ENCODE peak calls at places on chromosomes 4 and X, in four cellular contexts. M is cardiac muscle cell, B is A673, P is right lobe of liver. E is an unnamed sample. For H3K4me1 and H3K36me3, the result is how much of the 10 kb centered on the place peaks cover.

GRCh38 chr4:121336706-121337105 is 44.1 kb downstream of the QRFPR start:
- DNase-seq in M (no peak), B (no peak), P (no peak), E (no peak)

GRCh38 chr4:4226606-4227438 is at the start of gene OTOP1:
- DNase-seq in M (no peak), B (no peak), P (no peak), E (no peak)

GRCh38 chr4:110309686-110310085 is 111.3 kb upstream of the ELOVL6 start:
- DNase-seq in M (peak), B (peak), P (no peak), E (no peak)

GRCh38 chrX:20244936-20245335 is 21.8 kb downstream of the RPS6KA3 start:
- DNase-seq in M (peak), B (no peak), P (no peak), E (peak)

GRCh38 chrX:40262641-40263560 is 165.1 kb upstream of the BCOR start:
- DNase-seq in M (peak), B (no peak), P (no peak), E (no peak)

GRCh38 chr4:82232891-82233290 is 140.9 kb downstream of the HNRNPD start:
- DNase-seq in M (no peak), B (no peak), P (no peak), E (no peak)

GRCh38 chr4:109315818-109316217 is 13.4 kb upstream of the COL25A1 start:
- DNase-seq in M (peak), B (peak), P (no peak), E (no peak)

GRCh38 chrX:20595928-20596550 is 329.3 kb upstream of the RPS6KA3 start:
- DNase-seq in M (peak), B (no peak), P (no peak), E (no peak)

GRCh38 chr4:20422398-20422797 is 170.7 kb downstream of the SLIT2 start:
- DNase-seq in M (peak), B (peak), P (no peak), E (no peak)

GRCh38 chrX:31590581-31591113 is 518.8 kb upstream of the FTHL17 start:
- DNase-seq in M (peak), B (peak), P (no peak), E (no peak)

GRCh38 chrX:23493941-23494374 is 159.3 kb downstream of the PTCHD1 start:
- DNase-seq in M (peak), B (peak), P (no peak), E (no peak)

DNA sequence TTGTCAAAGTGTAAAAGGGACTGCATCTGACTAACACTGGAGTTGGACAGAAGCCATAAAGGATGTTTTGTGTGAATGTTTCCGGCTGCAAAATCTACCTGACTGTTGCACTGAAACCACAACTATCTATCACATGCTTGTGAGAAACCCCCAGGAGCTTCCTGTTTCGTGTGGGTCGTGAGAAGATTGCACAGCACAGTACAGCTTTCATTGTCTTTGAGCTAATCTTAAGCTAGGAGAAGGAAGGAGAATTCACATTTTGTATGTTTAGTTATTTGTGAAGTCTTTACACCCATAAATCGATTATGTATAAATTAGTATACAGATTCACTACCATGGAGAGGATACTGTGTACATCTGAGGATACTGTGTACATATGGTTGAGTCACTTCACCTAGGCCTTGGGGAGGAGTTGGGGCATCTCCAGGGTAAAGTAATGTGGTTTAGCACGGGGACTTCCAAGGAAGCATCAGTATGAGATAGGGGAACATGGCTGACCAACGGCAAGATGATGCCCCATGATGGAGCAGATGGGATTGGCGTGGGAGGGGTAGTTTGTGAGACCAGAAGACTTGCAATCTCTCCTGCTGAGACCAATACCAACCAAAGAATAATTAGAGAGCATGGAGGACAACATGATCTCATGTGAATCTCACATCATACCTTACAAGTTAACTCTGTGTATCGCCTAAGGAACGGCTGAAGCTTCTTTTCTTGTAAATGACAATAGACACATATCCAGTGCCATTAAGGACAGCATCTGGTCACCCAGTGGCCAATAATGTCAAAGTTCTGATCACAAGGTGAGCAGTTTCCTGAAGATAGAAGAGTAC is 43.1 kb upstream of the FAM9C start:
- DNase-seq in M (peak), B (peak), P (no peak), E (no peak)
- H3K4me1 ChIP-seq in M (under half), B (under half), P (under half), E (under half)

DNA sequence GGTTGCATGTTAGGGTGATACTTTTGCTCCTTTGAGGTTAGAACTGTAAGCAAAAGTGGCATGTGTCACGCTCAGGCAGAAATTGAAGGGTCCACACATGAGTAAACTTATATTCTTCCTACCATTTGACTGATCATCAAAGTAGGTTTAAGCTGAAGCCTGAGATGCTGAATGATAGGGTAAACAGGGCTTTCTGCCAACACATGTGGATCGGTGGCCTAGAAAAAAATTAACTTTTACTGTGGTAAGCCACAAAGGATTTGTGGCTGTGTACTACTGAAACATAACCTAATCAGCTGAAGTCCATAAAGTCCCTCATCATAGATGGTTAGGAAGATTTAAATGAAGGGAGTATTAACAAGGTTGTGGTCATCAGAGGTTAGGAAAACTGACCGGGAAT is 1070.1 kb downstream of the STPG2 start:
- DNase-seq in M (no peak), B (no peak), P (no peak), E (no peak)
- TF ChIP-seq CTCF in M (no peak), B (no peak), P (no peak), E (no peak)

DNA sequence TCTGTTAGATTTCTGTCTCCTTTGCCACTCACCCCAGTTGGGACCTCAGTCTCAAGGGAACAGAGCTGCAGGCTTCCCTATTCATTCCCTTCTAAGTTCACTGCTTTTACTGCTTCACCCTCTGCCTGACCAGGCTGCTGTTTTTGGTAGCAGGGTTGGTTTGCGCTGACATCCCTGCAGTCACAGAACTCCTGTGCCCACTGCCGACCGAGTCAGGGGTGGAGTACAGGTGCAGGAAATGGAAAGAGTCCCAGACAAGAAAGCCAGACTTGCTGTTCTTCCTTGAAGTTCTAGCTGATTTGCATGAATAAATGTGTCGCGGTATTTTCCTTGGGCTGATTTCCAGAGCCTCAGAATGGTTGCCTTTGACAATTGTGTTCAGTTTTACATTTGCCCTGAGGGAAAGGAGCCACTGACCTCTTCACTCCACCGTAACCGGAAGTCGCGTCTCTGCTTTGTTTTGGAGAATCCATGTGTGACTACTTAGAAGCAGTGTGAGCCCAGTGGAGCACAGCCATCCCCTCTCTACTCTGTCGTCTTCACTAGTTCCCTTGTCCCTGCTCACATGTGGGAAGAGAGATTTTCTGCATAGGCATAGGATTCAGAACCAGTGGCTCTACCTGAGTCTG is 84.8 kb downstream of the TNIP2 start:
- DNase-seq in M (no peak), B (no peak), P (no peak), E (no peak)
- H3K36me3 ChIP-seq in M (under half), B (half or more), P (under half), E (half or more)

GRCh38 chr4:80035336-80035735 is 37.7 kb downstream of the ANTXR2 start:
- DNase-seq in M (no peak), B (no peak), P (no peak), E (no peak)
- H3K4me1 ChIP-seq in M (under half), B (under half), P (under half), E (under half)

DNA sequence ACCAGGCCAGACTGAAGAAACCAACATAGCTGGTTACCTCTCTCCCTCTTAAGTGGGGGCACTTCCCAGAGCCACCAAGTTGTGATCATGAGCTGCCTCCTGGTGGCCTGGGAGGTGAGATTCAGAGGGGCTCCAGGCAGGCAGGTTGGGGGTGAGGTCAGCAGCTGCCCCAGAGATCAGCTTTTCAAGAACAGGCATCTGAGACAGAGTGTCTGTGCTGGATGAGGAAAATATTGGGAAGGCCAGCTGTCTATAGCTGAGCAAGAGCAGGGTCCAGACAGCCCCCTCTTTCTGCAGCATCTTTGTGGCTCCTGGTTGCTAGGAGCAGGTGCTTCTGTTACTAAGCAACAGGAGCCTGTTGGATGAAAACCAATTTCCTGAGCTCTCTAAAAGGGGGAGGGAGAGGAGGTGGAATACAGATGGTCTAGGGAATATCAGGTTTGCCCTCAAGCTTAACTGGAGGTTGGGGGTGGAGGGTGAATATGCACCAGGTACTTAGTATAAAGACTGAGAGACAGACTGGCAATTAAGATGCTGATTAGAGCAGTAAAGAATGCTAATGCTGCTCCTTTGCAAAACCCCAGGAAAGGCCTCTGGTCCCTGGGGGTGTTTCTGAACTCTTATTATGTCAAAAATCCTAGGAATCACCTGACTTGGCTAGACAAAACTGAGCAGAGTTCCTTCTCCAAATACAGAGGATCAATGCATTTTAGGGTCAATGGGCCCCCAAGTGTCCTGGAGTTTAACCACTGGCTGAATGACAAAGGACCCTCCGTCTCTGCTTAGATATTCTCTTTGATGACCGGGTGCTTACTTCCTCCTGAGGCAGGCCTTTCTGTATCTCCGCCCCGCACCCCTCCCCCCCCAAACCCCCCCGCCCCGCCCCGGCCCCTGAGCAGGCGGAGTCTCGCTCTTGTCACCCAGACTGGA is 21.4 kb downstream of the ZCCHC13 start:
- DNase-seq in M (no peak), B (no peak), P (no peak), E (no peak)
- TF ChIP-seq CTCF in M (no peak), B (no peak), P (no peak), E (no peak)

E was measured in psoas muscle.